ENCODE peak calls at places on chromosome 11, in seven cellular contexts. J, Q, A, O, B, G and Z are unnamed samples.

GRCh38 chr11:82775736-82776346 is 42.2 kb upstream of the FAM181B start:
- DNase-seq in J (no peak), Q (no peak), A (no peak), O (no peak), B (peak; percentile 34), G (peak; percentile 74), Z (no peak)

GRCh38 chr11:48169259-48169658 is 47.4 kb upstream of the OR4B1 start:
- DNase-seq in J (no peak), Q (no peak), A (no peak), O (no peak), B (no peak), G (no peak), Z (no peak)

GRCh38 chr11:76314741-76315090 is 66.2 kb downstream of the THAP12 start:
- DNase-seq in J (no peak), Q (no peak), A (no peak), O (no peak), B (no peak), G (peak; percentile 30), Z (no peak)

GRCh38 chr11:61880050-61880449 is 11.3 kb downstream of the FADS3 start:
- DNase-seq in J (no peak), Q (no peak), A (no peak), O (no peak), B (no peak), G (no peak), Z (no peak)

GRCh38 chr11:69537126-69537525 is 55.7 kb downstream of the LINC01488 start:
- DNase-seq in J (no peak), Q (no peak), A (no peak), O (no peak), B (no peak), G (no peak), Z (no peak)

GRCh38 chr11:127627629-127628462 is 627.3 kb upstream of the KIRREL3 start:
- DNase-seq in J (peak; percentile 100), Q (no peak), A (no peak), O (no peak), B (peak; percentile 78), G (no peak), Z (no peak)

GRCh38 chr11:61914471-61915171 is 2.7 kb downstream of the RAB3IL1 start:
- DNase-seq in J (no peak), Q (no peak), A (no peak), O (no peak), B (no peak), G (no peak), Z (no peak)

GRCh38 chr11:94272738-94273313 is 31.6 kb upstream of the IZUMO1R start:
- DNase-seq in J (no peak), Q (no peak), A (no peak), O (no peak), B (peak; percentile 7), G (no peak), Z (no peak)

GRCh38 chr11:128512478-128513127 is 74.8 kb downstream of the ETS1 start:
- DNase-seq in J (no peak), Q (no peak), A (no peak), O (peak; percentile 48), B (no peak), G (no peak), Z (no peak)

GRCh38 chr11:5937868-5938602 is 4.0 kb upstream of the OR56A3 start:
- DNase-seq in J (peak; percentile 43), Q (no peak), A (no peak), O (no peak), B (no peak), G (no peak), Z (no peak)

GRCh38 chr11:76698321-76699043 is 27.9 kb upstream of the LRRC32 start:
- DNase-seq in J (no peak), Q (no peak), A (no peak), O (no peak), B (no peak), G (no peak), Z (no peak)

GRCh38 chr11:133712235-133712634 is 133.1 kb downstream of the SPATA19 start:
- DNase-seq in J (no peak), Q (no peak), A (no peak), O (no peak), B (no peak), G (no peak), Z (no peak)

GRCh38 chr11:66420671-66421476 is at the start of gene NPAS4:
- DNase-seq in J (peak; percentile 86), Q (no peak), A (no peak), O (no peak), B (peak; percentile 41), G (no peak), Z (no peak)

GRCh38 chr11:131770801-131771200 is 400.4 kb downstream of the NTM start:
- DNase-seq in J (no peak), Q (no peak), A (no peak), O (no peak), B (no peak), G (peak; percentile 74), Z (no peak)

GRCh38 chr11:70769106-70769505 is 370.8 kb downstream of the CTTN start:
- DNase-seq in J (no peak), Q (no peak), A (no peak), O (no peak), B (no peak), G (no peak), Z (no peak)

GRCh38 chr11:8237453-8237852 is 26.2 kb downstream of the LMO1 start:
- DNase-seq in J (no peak), Q (no peak), A (no peak), O (no peak), B (no peak), G (no peak), Z (no peak)

GRCh38 chr11:3723014-3723708 is 52.0 kb upstream of the CHRNA10 start:
- DNase-seq in J (no peak), Q (no peak), A (no peak), O (no peak), B (no peak), G (peak; percentile 91), Z (no peak)

GRCh38 chr11:125036933-125037332 is 26.2 kb upstream of the SLC37A2 start:
- DNase-seq in J (no peak), Q (no peak), A (no peak), O (no peak), B (no peak), G (peak; percentile 93), Z (no peak)

GRCh38 chr11:20041499-20041898 is 118.8 kb downstream of the DBX1 start:
- DNase-seq in J (no peak), Q (no peak), A (no peak), O (no peak), B (no peak), G (no peak), Z (no peak)

GRCh38 chr11:79708319-79708928 is 267.6 kb upstream of the TENM4 start:
- DNase-seq in J (peak; percentile 63), Q (no peak), A (no peak), O (no peak), B (peak; percentile 7), G (peak; percentile 64), Z (no peak)

GRCh38 chr11:66408488-66409214 is 12.2 kb upstream of the NPAS4 start:
- DNase-seq in J (peak; percentile 96), Q (peak; percentile 84), A (peak; percentile 84), O (peak; percentile 85), B (peak; percentile 91), G (peak; percentile 74), Z (peak; percentile 95)

GRCh38 chr11:32379714-32380113 is 55.6 kb downstream of the WT1 start:
- DNase-seq in J (no peak), Q (no peak), A (no peak), O (no peak), B (no peak), G (no peak), Z (no peak)

GRCh38 chr11:13669544-13670488 is 1.3 kb downstream of the FAR1 start:
- DNase-seq in J (no peak), Q (no peak), A (no peak), O (no peak), B (no peak), G (peak; percentile 15), Z (no peak)